ENCODE peak calls at places on chromosomes 11 and 22, in eight cellular contexts. One of them, this sample, is unnamed.

GRCh38 chr11:72975778-72976520 is 161.7 kb downstream of the ATG16L2 start:
- DNase-seq in endothelial cell: no peak
- DNase-seq in adrenal gland: no peak
- DNase-seq in dorsolateral prefrontal cortex: no peak
- DNase-seq in fibroblast of lung: peak
- DNase-seq in GM13976: no peak
- DNase-seq in breast epithelium: no peak
- DNase-seq in fibroblast of the aortic adventitia: peak
- DNase-seq in this sample: no peak

GRCh38 chr22:24109649-24110048 is 71.6 kb upstream of the SUSD2 start:
- DNase-seq in breast epithelium: no peak
- DNase-seq in adrenal gland: no peak
- DNase-seq in endothelial cell: no peak
- DNase-seq in dorsolateral prefrontal cortex: no peak
- DNase-seq in fibroblast of the aortic adventitia: no peak
- DNase-seq in fibroblast of lung: no peak
- DNase-seq in GM13976: no peak
- DNase-seq in this sample: no peak

GRCh38 chr11:101188801-101189200 is 59.2 kb upstream of the PGR start:
- DNase-seq in endothelial cell: no peak
- DNase-seq in adrenal gland: no peak
- DNase-seq in fibroblast of lung: no peak
- DNase-seq in fibroblast of the aortic adventitia: no peak
- DNase-seq in breast epithelium: no peak
- DNase-seq in GM13976: no peak
- DNase-seq in dorsolateral prefrontal cortex: no peak
- DNase-seq in this sample: no peak

GRCh38 chr11:38296211-38296776 is 1698.3 kb upstream of the RAG2 start:
- DNase-seq in dorsolateral prefrontal cortex: no peak
- DNase-seq in GM13976: no peak
- DNase-seq in fibroblast of the aortic adventitia: no peak
- DNase-seq in fibroblast of lung: no peak
- DNase-seq in breast epithelium: no peak
- DNase-seq in endothelial cell: no peak
- DNase-seq in adrenal gland: no peak
- DNase-seq in this sample: no peak

GRCh38 chr11:33067294-33067693 is 27.9 kb downstream of the TCP11L1 start:
- DNase-seq in fibroblast of the aortic adventitia: no peak
- DNase-seq in adrenal gland: no peak
- DNase-seq in fibroblast of lung: no peak
- DNase-seq in dorsolateral prefrontal cortex: no peak
- DNase-seq in endothelial cell: no peak
- DNase-seq in breast epithelium: no peak
- DNase-seq in GM13976: no peak
- DNase-seq in this sample: no peak

GRCh38 chr11:34793666-34794065 is 122.5 kb downstream of the APIP start:
- DNase-seq in dorsolateral prefrontal cortex: no peak
- DNase-seq in breast epithelium: no peak
- DNase-seq in fibroblast of lung: no peak
- DNase-seq in fibroblast of the aortic adventitia: peak
- DNase-seq in adrenal gland: no peak
- DNase-seq in endothelial cell: no peak
- DNase-seq in GM13976: no peak
- DNase-seq in this sample: no peak

GRCh38 chr11:17766590-17766989 is 32.0 kb downstream of the KCNC1 start:
- DNase-seq in breast epithelium: no peak
- DNase-seq in endothelial cell: no peak
- DNase-seq in fibroblast of the aortic adventitia: no peak
- DNase-seq in adrenal gland: no peak
- DNase-seq in GM13976: no peak
- DNase-seq in dorsolateral prefrontal cortex: no peak
- DNase-seq in fibroblast of lung: no peak
- DNase-seq in this sample: no peak

GRCh38 chr11:2691355-2691761 is 8.4 kb downstream of the KCNQ1OT1 start:
- DNase-seq in adrenal gland: peak
- DNase-seq in fibroblast of lung: no peak
- DNase-seq in breast epithelium: no peak
- DNase-seq in endothelial cell: no peak
- DNase-seq in fibroblast of the aortic adventitia: no peak
- DNase-seq in dorsolateral prefrontal cortex: no peak
- DNase-seq in GM13976: no peak
- DNase-seq in this sample: no peak

GRCh38 chr11:10397226-10397987 is 57.7 kb upstream of the AMPD3 start:
- DNase-seq in fibroblast of the aortic adventitia: no peak
- DNase-seq in GM13976: no peak
- DNase-seq in dorsolateral prefrontal cortex: no peak
- DNase-seq in breast epithelium: no peak
- DNase-seq in fibroblast of lung: no peak
- DNase-seq in adrenal gland: no peak
- DNase-seq in endothelial cell: no peak
- DNase-seq in this sample: no peak

GRCh38 chr22:42688241-42688913 is 32.3 kb downstream of the A4GALT start:
- DNase-seq in adrenal gland: peak
- DNase-seq in endothelial cell: peak
- DNase-seq in dorsolateral prefrontal cortex: peak
- DNase-seq in GM13976: no peak
- DNase-seq in fibroblast of lung: peak
- DNase-seq in breast epithelium: peak
- DNase-seq in fibroblast of the aortic adventitia: peak
- DNase-seq in this sample: no peak

GRCh38 chr11:11670582-11670981 is 48.8 kb upstream of the GALNT18 start:
- DNase-seq in dorsolateral prefrontal cortex: no peak
- DNase-seq in GM13976: no peak
- DNase-seq in fibroblast of the aortic adventitia: no peak
- DNase-seq in breast epithelium: no peak
- DNase-seq in endothelial cell: no peak
- DNase-seq in adrenal gland: no peak
- DNase-seq in fibroblast of lung: no peak
- DNase-seq in this sample: no peak

GRCh38 chr11:130847517-130847916 is 68.8 kb downstream of the SNX19 start:
- DNase-seq in dorsolateral prefrontal cortex: no peak
- DNase-seq in GM13976: no peak
- DNase-seq in endothelial cell: no peak
- DNase-seq in adrenal gland: no peak
- DNase-seq in breast epithelium: no peak
- DNase-seq in fibroblast of lung: peak
- DNase-seq in fibroblast of the aortic adventitia: peak
- DNase-seq in this sample: no peak

GRCh38 chr11:3879967-3880542 is 24.6 kb downstream of the STIM1 start:
- DNase-seq in dorsolateral prefrontal cortex: no peak
- DNase-seq in adrenal gland: no peak
- DNase-seq in GM13976: no peak
- DNase-seq in fibroblast of lung: no peak
- DNase-seq in fibroblast of the aortic adventitia: no peak
- DNase-seq in breast epithelium: no peak
- DNase-seq in endothelial cell: no peak
- DNase-seq in this sample: peak

GRCh38 chr22:50697667-50698506 is 25.3 kb downstream of the SHANK3 start:
- DNase-seq in endothelial cell: no peak
- DNase-seq in GM13976: no peak
- DNase-seq in fibroblast of lung: no peak
- DNase-seq in fibroblast of the aortic adventitia: no peak
- DNase-seq in breast epithelium: no peak
- DNase-seq in dorsolateral prefrontal cortex: no peak
- DNase-seq in adrenal gland: no peak
- DNase-seq in this sample: no peak

GRCh38 chr22:50696251-50696798 is 23.7 kb downstream of the SHANK3 start:
- DNase-seq in adrenal gland: no peak
- DNase-seq in breast epithelium: no peak
- DNase-seq in GM13976: no peak
- DNase-seq in fibroblast of the aortic adventitia: no peak
- DNase-seq in dorsolateral prefrontal cortex: no peak
- DNase-seq in fibroblast of lung: no peak
- DNase-seq in endothelial cell: no peak
- DNase-seq in this sample: no peak

GRCh38 chr22:50698546-50698945 is 25.9 kb downstream of the SHANK3 start:
- DNase-seq in breast epithelium: no peak
- DNase-seq in dorsolateral prefrontal cortex: no peak
- DNase-seq in GM13976: no peak
- DNase-seq in fibroblast of the aortic adventitia: no peak
- DNase-seq in endothelial cell: no peak
- DNase-seq in fibroblast of lung: no peak
- DNase-seq in adrenal gland: no peak
- DNase-seq in this sample: no peak

GRCh38 chr22:50695421-50696250 is 23.0 kb downstream of the SHANK3 start:
- DNase-seq in adrenal gland: no peak
- DNase-seq in fibroblast of lung: no peak
- DNase-seq in endothelial cell: no peak
- DNase-seq in GM13976: no peak
- DNase-seq in dorsolateral prefrontal cortex: no peak
- DNase-seq in fibroblast of the aortic adventitia: no peak
- DNase-seq in breast epithelium: peak
- DNase-seq in this sample: no peak

DNA sequence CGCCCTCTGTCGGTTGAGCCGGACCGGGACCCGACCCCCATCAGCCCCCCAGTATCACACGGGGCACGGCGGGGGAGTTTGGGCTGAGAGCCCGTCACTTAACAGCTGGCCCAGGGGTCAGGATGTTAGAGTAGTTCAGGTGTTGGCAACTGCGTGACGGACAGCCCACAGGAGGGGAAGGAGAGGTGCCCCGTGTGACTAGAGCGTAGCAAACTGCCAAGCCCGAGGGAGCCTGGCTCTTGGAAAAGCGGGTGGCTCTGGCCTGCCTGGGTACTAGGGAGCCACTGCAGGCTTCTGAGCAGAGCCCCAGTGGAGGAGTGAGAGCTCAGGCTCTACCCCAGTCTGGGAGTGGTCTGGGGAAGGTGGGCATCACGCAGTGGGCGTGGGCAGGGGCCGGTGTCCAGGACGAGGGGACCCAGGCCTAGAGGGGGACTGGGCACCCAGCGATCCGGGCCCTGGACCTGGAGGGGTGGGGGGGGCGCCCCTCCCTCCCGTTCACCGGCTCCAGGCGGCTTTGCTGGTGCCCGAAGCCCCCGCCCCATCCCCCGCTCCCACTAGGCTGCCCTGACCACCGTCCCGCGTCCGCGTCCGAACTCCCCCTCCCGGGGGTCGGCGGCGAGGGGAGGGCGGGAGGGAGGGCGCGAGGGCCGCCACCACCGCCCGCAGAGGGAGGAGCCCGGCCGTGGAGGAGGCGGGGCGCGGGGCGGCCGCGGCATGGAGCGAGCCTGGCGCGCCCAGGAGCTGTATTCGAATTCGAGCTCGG is 24.4 kb downstream of the SHANK3 start:
- DNase-seq in fibroblast of lung: no peak
- DNase-seq in breast epithelium: no peak
- DNase-seq in dorsolateral prefrontal cortex: no peak
- DNase-seq in adrenal gland: no peak
- DNase-seq in fibroblast of the aortic adventitia: no peak
- DNase-seq in endothelial cell: no peak
- DNase-seq in GM13976: no peak
- DNase-seq in this sample: no peak
- TF ChIP-seq CTCF in fibroblast of lung: peak
- TF ChIP-seq CTCF in breast epithelium: no peak
- TF ChIP-seq CTCF in dorsolateral prefrontal cortex: peak
- TF ChIP-seq CTCF in adrenal gland: peak
- TF ChIP-seq CTCF in fibroblast of the aortic adventitia: peak
- TF ChIP-seq CTCF in endothelial cell: peak
- TF ChIP-seq CTCF in GM13976: no peak
- TF ChIP-seq CTCF in this sample: no peak

GRCh38 chr11:47261291-47261800 is 3.5 kb downstream of the NR1H3 start:
- DNase-seq in fibroblast of lung: no peak
- DNase-seq in fibroblast of the aortic adventitia: no peak
- DNase-seq in breast epithelium: no peak
- DNase-seq in dorsolateral prefrontal cortex: no peak
- DNase-seq in adrenal gland: no peak
- DNase-seq in endothelial cell: no peak
- DNase-seq in GM13976: no peak
- DNase-seq in this sample: no peak

GRCh38 chr11:47260366-47260765 is 2.6 kb downstream of the NR1H3 start:
- DNase-seq in fibroblast of lung: no peak
- DNase-seq in fibroblast of the aortic adventitia: no peak
- DNase-seq in breast epithelium: no peak
- DNase-seq in GM13976: no peak
- DNase-seq in dorsolateral prefrontal cortex: no peak
- DNase-seq in adrenal gland: no peak
- DNase-seq in endothelial cell: no peak
- DNase-seq in this sample: no peak

GRCh38 chr11:47258317-47258902 is 614 bp downstream of the NR1H3 start:
- DNase-seq in endothelial cell: no peak
- DNase-seq in adrenal gland: no peak
- DNase-seq in fibroblast of the aortic adventitia: no peak
- DNase-seq in fibroblast of lung: no peak
- DNase-seq in breast epithelium: no peak
- DNase-seq in GM13976: no peak
- DNase-seq in dorsolateral prefrontal cortex: no peak
- DNase-seq in this sample: no peak

GRCh38 chr11:47257518-47258316 is at the start of gene NR1H3:
- DNase-seq in GM13976: peak
- DNase-seq in breast epithelium: peak
- DNase-seq in endothelial cell: peak
- DNase-seq in adrenal gland: peak
- DNase-seq in fibroblast of lung: peak
- DNase-seq in dorsolateral prefrontal cortex: peak
- DNase-seq in fibroblast of the aortic adventitia: peak
- DNase-seq in this sample: peak

GRCh38 chr11:47259178-47259977 is 1.6 kb downstream of the NR1H3 start:
- DNase-seq in fibroblast of the aortic adventitia: peak
- DNase-seq in fibroblast of lung: no peak
- DNase-seq in adrenal gland: no peak
- DNase-seq in dorsolateral prefrontal cortex: no peak
- DNase-seq in endothelial cell: peak
- DNase-seq in breast epithelium: no peak
- DNase-seq in GM13976: peak
- DNase-seq in this sample: peak
- TF ChIP-seq CTCF in fibroblast of the aortic adventitia: peak
- TF ChIP-seq CTCF in fibroblast of lung: peak
- TF ChIP-seq CTCF in adrenal gland: peak
- TF ChIP-seq CTCF in dorsolateral prefrontal cortex: peak
- TF ChIP-seq CTCF in endothelial cell: peak
- TF ChIP-seq CTCF in breast epithelium: peak
- TF ChIP-seq CTCF in GM13976: peak
- TF ChIP-seq CTCF in this sample: peak

DNA sequence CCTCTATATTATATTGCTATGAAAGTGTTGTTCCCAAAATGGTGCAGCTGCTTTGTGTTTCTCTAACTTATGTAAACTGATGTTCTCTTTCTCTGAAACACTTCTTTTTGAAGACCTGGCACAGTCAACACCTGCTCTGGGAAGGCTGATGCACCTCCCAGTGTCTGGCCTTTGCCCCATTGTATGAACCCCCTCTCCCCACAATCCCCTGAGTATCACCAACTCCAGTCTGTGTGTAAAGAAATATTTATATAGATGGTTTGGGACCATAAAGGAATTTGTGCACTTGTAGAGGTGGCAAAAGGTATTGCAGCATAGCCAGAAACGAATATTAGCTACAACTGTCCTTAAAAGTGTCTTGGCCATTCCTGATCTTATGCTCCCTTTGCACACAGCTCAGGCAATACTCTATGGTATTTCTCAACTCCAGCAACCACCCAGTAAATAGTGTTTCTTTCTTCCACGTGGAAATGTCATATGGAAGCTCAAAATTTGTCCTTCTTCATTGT is 365.2 kb upstream of the DDI1 start:
- DNase-seq in GM13976: no peak
- DNase-seq in dorsolateral prefrontal cortex: no peak
- DNase-seq in fibroblast of lung: no peak
- DNase-seq in fibroblast of the aortic adventitia: no peak
- DNase-seq in adrenal gland: no peak
- DNase-seq in endothelial cell: no peak
- DNase-seq in breast epithelium: no peak
- DNase-seq in this sample: no peak
- TF ChIP-seq CTCF in GM13976: no peak
- TF ChIP-seq CTCF in dorsolateral prefrontal cortex: no peak
- TF ChIP-seq CTCF in fibroblast of lung: no peak
- TF ChIP-seq CTCF in fibroblast of the aortic adventitia: peak
- TF ChIP-seq CTCF in adrenal gland: no peak
- TF ChIP-seq CTCF in endothelial cell: peak
- TF ChIP-seq CTCF in breast epithelium: no peak
- TF ChIP-seq CTCF in this sample: no peak

GRCh38 chr11:93775289-93775688 is 8.8 kb upstream of the MED17 start:
- DNase-seq in fibroblast of lung: no peak
- DNase-seq in fibroblast of the aortic adventitia: no peak
- DNase-seq in dorsolateral prefrontal cortex: no peak
- DNase-seq in endothelial cell: peak
- DNase-seq in adrenal gland: no peak
- DNase-seq in breast epithelium: no peak
- DNase-seq in GM13976: no peak
- DNase-seq in this sample: no peak
- TF ChIP-seq CTCF in fibroblast of lung: no peak
- TF ChIP-seq CTCF in fibroblast of the aortic adventitia: peak
- TF ChIP-seq CTCF in dorsolateral prefrontal cortex: no peak
- TF ChIP-seq CTCF in endothelial cell: peak
- TF ChIP-seq CTCF in adrenal gland: no peak
- TF ChIP-seq CTCF in breast epithelium: no peak
- TF ChIP-seq CTCF in GM13976: no peak
- TF ChIP-seq CTCF in this sample: no peak

This sample was measured in GM10248.